ENCODE peak calls at places on chromosomes 2 and 18, in ten cellular contexts. F, O, N, J, Q, Z, P, R, S and V are unnamed samples.

GRCh38 chr2:232652505-232652851 is 19.1 kb downstream of the EFHD1 start:
- DNase-seq in F (no peak), O (no peak), N (no peak), J (no peak), Q (no peak), Z (no peak), P (no peak), R (no peak), S (no peak), V (no peak)

GRCh38 chr18:76346490-76347130 is 148.4 kb downstream of the ZNF516 start:
- DNase-seq in F (no peak), O (no peak), N (no peak), J (no peak), Q (no peak), Z (no peak), P (no peak), R (no peak), S (no peak), V (no peak)

GRCh38 chr2:5969301-5969700 is 277.1 kb downstream of the SOX11 start:
- DNase-seq in F (no peak), O (no peak), N (no peak), J (no peak), Q (no peak), Z (no peak), P (no peak), R (no peak), S (no peak), V (no peak)

GRCh38 chr2:15673919-15674636 is 82.4 kb downstream of the DDX1 start:
- DNase-seq in F (no peak), O (no peak), N (no peak), J (no peak), Q (peak; percentile 67), Z (peak; percentile 43), P (no peak), R (peak; percentile 19), S (peak; percentile 6), V (no peak)

GRCh38 chr18:56593906-56594305 is 44.5 kb downstream of the TXNL1 start:
- DNase-seq in F (no peak), O (no peak), N (no peak), J (peak; percentile 7), Q (no peak), Z (no peak), P (no peak), R (peak; percentile 41), S (no peak), V (no peak)

GRCh38 chr2:150705767-150706166 is 218.3 kb upstream of the RND3 start:
- DNase-seq in F (no peak), O (no peak), N (no peak), J (no peak), Q (no peak), Z (no peak), P (no peak), R (no peak), S (no peak), V (no peak)

GRCh38 chr2:43455735-43456642 is 139.8 kb downstream of the THADA start:
- DNase-seq in F (no peak), O (no peak), N (no peak), J (peak; percentile 83), Q (peak; percentile 91), Z (no peak), P (no peak), R (peak; percentile 94), S (no peak), V (no peak)

GRCh38 chr2:229713371-229714079 is 830 bp downstream of the DNER start:
- DNase-seq in F (no peak), O (no peak), N (peak; percentile 13), J (no peak), Q (no peak), Z (no peak), P (no peak), R (peak; percentile 58), S (no peak), V (peak; percentile 32)

GRCh38 chr2:241566468-241566867 is 7.9 kb downstream of the BOK start:
- DNase-seq in F (no peak), O (no peak), N (no peak), J (no peak), Q (no peak), Z (peak; percentile 15), P (no peak), R (no peak), S (no peak), V (no peak)
- TF ChIP-seq CTCF in F (no peak), O (no peak), N (no peak), J (no peak), Q (no peak), Z (no peak), P (no peak), R (no peak), S (no peak), V (no peak)

GRCh38 chr18:66749030-66749429 is 145.1 kb upstream of the CDH19 start:
- DNase-seq in F (no peak), O (no peak), N (no peak), J (no peak), Q (no peak), Z (no peak), P (no peak), R (peak; percentile 6), S (no peak), V (no peak)
- TF ChIP-seq CTCF in F (no peak), O (no peak), N (peak; percentile 27), J (no peak), Q (no peak), Z (no peak), P (no peak), R (peak; percentile 5), S (no peak), V (no peak)

DNA sequence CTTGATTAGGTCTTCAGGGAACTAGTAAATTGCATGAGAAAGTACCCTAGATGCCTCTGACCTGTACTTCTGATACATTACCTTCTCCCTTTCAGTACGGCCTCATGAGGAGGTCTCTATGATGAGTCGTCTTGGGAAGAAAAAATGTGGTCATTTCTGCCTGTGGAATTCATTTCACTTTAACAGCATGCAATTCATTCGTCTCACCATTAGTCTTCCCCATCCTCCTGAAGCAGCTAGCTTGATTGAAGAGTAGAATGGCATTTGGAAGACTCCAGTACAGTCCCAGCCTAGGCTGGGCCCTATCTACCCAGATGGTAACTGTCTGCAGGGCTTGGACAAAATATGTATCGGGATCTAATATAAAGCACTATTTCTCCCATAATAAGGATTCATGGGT is 52.1 kb downstream of the TMX3 start:
- DNase-seq in F (no peak), O (no peak), N (no peak), J (no peak), Q (peak; percentile 13), Z (no peak), P (no peak), R (peak; percentile 41), S (no peak), V (no peak)
- TF ChIP-seq CTCF in F (no peak), O (no peak), N (peak; percentile 12), J (no peak), Q (peak; percentile 28), Z (no peak), P (no peak), R (peak; percentile 9), S (no peak), V (no peak)

GRCh38 chr2:202069189-202070050 is 3.6 kb upstream of the KIAA2012 start:
- DNase-seq in F (no peak), O (no peak), N (no peak), J (no peak), Q (peak; percentile 60), Z (no peak), P (no peak), R (no peak), S (no peak), V (no peak)

GRCh38 chr2:202072737-202073396 is at the start of gene KIAA2012:
- DNase-seq in F (no peak), O (no peak), N (no peak), J (no peak), Q (no peak), Z (no peak), P (no peak), R (no peak), S (no peak), V (no peak)

GRCh38 chr2:202067589-202067988 is 5.5 kb upstream of the KIAA2012 start:
- DNase-seq in F (no peak), O (no peak), N (no peak), J (no peak), Q (no peak), Z (no peak), P (no peak), R (no peak), S (no peak), V (no peak)

GRCh38 chr2:202071107-202071506 is 1.9 kb upstream of the KIAA2012 start:
- DNase-seq in F (no peak), O (no peak), N (no peak), J (no peak), Q (no peak), Z (no peak), P (no peak), R (no peak), S (no peak), V (no peak)

DNA sequence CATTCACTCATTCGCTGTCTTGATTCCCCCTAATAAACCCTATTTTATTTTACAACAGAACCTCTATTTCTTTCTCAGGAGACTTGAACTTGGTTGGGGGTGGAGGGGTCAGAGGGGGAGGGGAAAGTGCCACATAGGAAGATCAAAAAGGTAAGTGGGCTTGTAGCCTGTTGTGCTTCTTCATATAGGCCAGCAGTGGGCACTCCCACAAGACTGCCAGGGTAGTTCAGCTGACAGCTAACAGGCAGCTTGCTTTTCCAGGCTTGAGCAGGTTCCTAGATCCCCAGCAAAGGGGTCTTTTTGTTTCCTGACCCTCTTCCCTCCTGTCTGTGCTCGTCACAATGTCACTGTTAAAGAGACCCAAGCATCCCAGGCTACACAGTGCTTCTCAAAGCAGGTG is 829 bp upstream of the KIAA2012 start:
- DNase-seq in F (no peak), O (no peak), N (no peak), J (no peak), Q (peak; percentile 12), Z (no peak), P (no peak), R (no peak), S (no peak), V (no peak)
- TF ChIP-seq CTCF in F (peak; percentile 15), O (no peak), N (peak; percentile 47), J (peak; percentile 18), Q (peak; percentile 44), Z (no peak), P (no peak), R (peak; percentile 31), S (peak; percentile 47), V (no peak)